ENCODE peak calls at places on chromosomes 1 and 21, in four cellular contexts. V is hepatocyte, D is body of pancreas, X is glutamatergic neuron. G is an unnamed sample.

GRCh38 chr1:8702121-8702520 is 115.3 kb downstream of the RERE start:
- DNase-seq in V (peak), D (peak), X (no peak), G (peak)

GRCh38 chr1:218823291-218823900 is 350.3 kb upstream of the LYPLAL1 start:
- DNase-seq in V (no peak), D (no peak), X (no peak), G (peak)

GRCh38 chr1:145878724-145879123 is 6.9 kb downstream of the ANKRD35 start:
- DNase-seq in V (no peak), D (no peak), X (no peak), G (no peak)

GRCh38 chr21:17269760-17270159 is 243.1 kb upstream of the CXADR start:
- DNase-seq in V (no peak), D (no peak), X (no peak), G (no peak)

GRCh38 chr1:219385786-219386427 is 212.2 kb downstream of the LYPLAL1 start:
- DNase-seq in V (peak), D (peak), X (peak), G (peak)

GRCh38 chr21:35021546-35021945 is 27.6 kb downstream of the RUNX1 start:
- DNase-seq in V (no peak), D (no peak), X (no peak), G (no peak)

GRCh38 chr1:12546771-12547585 is 71.0 kb downstream of the DHRS3 start:
- DNase-seq in V (no peak), D (no peak), X (no peak), G (no peak)

GRCh38 chr21:43864806-43865470 is at the start of gene AGPAT3:
- DNase-seq in V (peak), D (peak), X (no peak), G (no peak)

GRCh38 chr1:51523931-51524330 is 4.9 kb upstream of the EPS15 start:
- DNase-seq in V (no peak), D (no peak), X (no peak), G (no peak)

GRCh38 chr1:103056423-103056822 is 51.9 kb downstream of the COL11A1 start:
- DNase-seq in V (peak), D (no peak), X (no peak), G (no peak)

GRCh38 chr1:171801395-171801990 is 20.0 kb downstream of the METTL13 start:
- DNase-seq in V (peak), D (peak), X (no peak), G (peak)

GRCh38 chr1:149888999-149889289 is 10.4 kb upstream of the BOLA1 start:
- DNase-seq in V (peak), D (peak), X (no peak), G (peak)

GRCh38 chr1:6734579-6735397 is 33.2 kb upstream of the DNAJC11 start:
- DNase-seq in V (no peak), D (no peak), X (no peak), G (no peak)

GRCh38 chr1:244048566-244049141 is 2.4 kb upstream of the ZBTB18 start:
- DNase-seq in V (no peak), D (no peak), X (no peak), G (no peak)

GRCh38 chr1:200075938-200076546 is 48.5 kb downstream of the NR5A2 start:
- DNase-seq in V (peak), D (peak), X (no peak), G (peak)

GRCh38 chr1:21317035-21317689 is 26.9 kb upstream of the ECE1 start:
- DNase-seq in V (no peak), D (peak), X (no peak), G (no peak)

GRCh38 chr1:81374481-81374880 is 426.3 kb upstream of the ADGRL2 start:
- DNase-seq in V (no peak), D (no peak), X (no peak), G (no peak)

GRCh38 chr1:46622341-46622740 is 5.7 kb upstream of the MOB3C start:
- DNase-seq in V (no peak), D (peak), X (no peak), G (peak)

GRCh38 chr1:55363261-55363660 is 148.1 kb upstream of the USP24 start:
- DNase-seq in V (no peak), D (no peak), X (no peak), G (no peak)

DNA sequence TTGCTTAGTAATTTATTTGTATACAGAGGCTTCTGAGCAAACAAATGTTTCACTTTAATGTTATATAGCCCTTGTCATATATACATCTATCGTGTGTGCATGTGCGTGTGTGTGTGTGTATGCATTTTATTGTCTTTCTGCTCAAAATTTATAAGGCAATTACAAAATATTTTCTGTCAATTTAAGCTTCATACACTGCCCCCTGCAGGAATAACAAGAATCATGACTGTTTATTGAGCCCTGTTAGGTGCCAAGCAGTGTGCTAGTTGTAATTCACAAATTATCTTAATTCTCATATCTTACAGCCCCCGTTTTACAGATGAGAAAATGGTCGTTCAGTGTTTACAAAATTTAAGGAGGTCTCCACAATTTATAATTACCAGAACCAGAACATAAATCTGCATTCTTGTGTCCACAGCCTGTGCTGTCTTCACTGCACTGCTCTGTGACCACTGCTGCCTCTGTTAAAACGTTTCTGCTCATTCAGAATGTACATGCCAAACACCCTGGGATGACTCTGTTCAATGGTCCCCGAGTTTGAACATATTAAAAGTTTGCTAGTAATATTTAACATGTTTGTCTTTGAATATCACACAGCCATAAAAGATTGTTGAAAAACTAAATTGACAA is 181.3 kb downstream of the ATP6V1G3 start:
- DNase-seq in V (peak), D (no peak), X (no peak), G (no peak)
- TF ChIP-seq CTCF in V (peak), D (peak), X (peak), G (no peak)

GRCh38 chr1:117127840-117128239 is 6.3 kb upstream of the TRIM45 start:
- DNase-seq in V (no peak), D (no peak), X (no peak), G (no peak)

GRCh38 chr1:117130526-117130925 is 9.0 kb upstream of the TRIM45 start:
- DNase-seq in V (no peak), D (no peak), X (no peak), G (no peak)

GRCh38 chr1:117123274-117123673 is 1.7 kb upstream of the TRIM45 start:
- DNase-seq in V (no peak), D (no peak), X (no peak), G (no peak)

DNA sequence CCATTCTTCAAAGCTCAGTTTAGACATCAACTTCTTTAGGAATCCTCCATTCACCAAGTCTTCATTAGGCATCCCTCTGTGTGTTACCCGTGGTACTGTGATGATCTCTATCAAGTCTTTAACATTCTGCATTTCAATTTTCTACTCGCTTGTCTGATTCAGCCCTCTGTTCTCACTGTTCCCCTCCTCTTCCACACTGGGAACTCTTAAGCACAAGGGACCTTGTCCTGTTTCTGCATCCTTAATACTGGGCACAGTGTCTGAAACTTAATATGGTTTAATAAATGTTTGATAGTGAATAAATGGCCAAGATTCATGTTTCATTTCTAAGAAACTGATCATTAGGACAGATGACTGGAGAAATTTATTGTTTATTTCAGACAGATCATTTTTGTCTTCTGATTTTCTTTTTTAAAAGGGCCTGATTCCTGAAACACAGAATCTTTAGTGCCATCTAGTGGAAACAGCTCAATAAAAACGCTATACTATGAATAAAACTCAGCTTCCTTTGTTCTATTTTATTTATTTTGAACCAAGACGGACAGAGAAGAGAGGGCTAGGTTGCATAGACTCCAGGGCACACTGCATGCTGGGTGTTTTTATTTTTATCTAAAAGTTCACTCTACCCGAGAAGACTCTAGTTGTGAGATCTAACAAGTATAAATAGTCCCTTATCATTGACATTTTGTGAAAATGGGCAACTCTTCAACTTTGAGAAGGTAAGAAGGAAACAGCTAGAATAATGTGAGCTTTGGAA is 7.0 kb upstream of the TRIM45 start:
- DNase-seq in V (peak), D (no peak), X (no peak), G (no peak)
- TF ChIP-seq CTCF in V (peak), D (peak), X (peak), G (peak)

GRCh38 chr1:24857528-24858133 is 72.4 kb downstream of the RUNX3 start:
- DNase-seq in V (no peak), D (no peak), X (no peak), G (no peak)
- TF ChIP-seq CTCF in V (peak), D (no peak), X (no peak), G (no peak)

DNA sequence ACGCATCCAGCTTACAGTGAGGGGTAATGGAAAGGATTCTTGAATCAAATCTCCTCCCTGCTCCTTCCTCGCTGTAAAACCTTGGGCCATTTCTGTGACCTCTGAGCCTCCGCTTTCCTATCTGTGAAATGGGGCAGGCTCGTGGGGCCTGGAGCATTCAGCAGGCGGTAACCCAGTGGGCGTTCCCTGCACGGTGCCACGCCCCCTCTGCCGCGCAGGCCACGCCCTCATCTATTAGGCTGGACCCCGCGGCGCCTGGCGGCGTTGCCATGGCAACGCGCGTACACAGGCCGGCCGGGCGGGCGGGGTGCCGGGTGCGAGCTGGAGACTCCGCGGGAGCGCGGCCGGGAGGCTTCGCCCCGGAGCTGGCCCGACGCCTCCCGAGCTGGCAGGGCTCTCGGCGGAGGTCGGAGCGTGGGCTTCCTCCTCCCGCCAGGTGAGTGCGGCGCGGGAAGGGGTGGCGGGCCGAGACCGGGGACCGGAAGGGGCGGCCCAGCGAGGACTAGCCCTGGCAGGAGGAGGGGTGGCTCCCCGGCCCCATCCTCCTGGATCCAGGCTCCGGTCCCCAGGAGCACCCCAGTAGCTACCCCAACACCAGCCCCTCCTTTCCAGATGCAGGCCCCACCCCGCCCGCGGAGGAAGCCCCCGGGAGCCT is at the start of gene FHAD1:
- DNase-seq in V (peak), D (peak), X (peak), G (peak)
- TF ChIP-seq CTCF in V (no peak), D (no peak), X (no peak), G (no peak)

DNA sequence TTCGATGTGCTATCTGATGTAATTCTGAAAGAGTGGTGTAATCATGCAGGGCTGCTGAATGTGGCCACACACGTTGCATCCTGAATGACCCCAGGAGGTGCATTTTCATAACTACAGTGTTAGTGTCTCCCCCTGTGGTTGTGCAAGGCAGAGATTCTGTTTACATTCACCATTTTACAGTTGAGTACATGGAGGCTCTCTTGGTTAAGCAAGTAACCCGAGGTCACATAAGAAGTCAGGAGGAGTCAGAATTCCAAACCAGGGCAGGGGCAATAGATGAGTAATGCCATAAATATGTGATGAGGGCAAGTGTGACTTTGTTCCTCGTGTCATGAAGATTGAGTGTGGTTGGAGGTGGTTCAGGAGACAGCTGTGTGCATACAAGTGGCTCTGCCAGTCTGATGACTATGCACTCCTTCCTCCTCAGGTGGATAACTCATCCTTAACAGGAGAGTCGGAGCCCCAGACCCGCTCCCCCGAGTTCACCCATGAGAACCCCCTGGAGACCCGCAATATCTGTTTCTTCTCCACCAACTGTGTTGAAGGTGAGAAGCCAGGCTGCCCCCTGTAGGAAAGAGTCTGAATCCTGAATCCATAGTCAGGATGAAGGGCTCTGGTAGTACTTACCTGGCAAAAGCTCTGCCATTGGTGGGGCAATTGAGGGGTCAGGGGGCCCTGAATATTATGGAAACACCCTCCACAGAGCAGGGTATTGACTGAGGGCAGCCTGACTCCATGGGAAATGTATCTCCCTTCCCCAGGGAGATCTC is 9.3 kb downstream of the ATP1A2 start:
- DNase-seq in V (peak), D (no peak), X (no peak), G (peak)
- TF ChIP-seq CTCF in V (no peak), D (no peak), X (no peak), G (peak)

DNA sequence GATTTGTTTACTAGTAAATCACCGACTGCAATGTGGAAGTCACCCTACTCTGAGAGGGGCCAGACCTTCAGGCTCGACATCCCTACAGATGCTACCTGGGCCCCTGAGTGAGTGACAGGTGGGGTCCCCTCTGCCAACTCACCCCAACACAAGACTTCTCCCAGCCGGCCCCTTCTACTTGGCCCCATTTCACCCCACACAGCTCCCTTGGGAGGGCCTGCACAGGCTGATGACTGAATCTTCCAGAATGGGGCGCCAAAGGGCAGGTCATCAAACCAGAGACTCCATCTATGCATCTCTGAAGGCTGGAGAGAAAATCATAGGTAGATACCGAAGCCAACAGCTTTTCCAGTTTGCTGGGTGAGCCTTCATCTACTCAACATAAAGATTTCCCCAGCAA is 9.4 kb upstream of the S100A8 start:
- DNase-seq in V (no peak), D (no peak), X (no peak), G (no peak)
- TF ChIP-seq CTCF in V (no peak), D (no peak), X (no peak), G (no peak)

GRCh38 chr1:53291574-53291973 is 36.3 kb downstream of the LRP8 start:
- DNase-seq in V (no peak), D (no peak), X (no peak), G (no peak)
- TF ChIP-seq CTCF in V (no peak), D (no peak), X (no peak), G (no peak)

GRCh38 chr1:27832762-27833161 is 2.2 kb downstream of the PPP1R8 start:
- DNase-seq in V (no peak), D (no peak), X (no peak), G (no peak)

GRCh38 chr1:27833470-27833869 is 2.9 kb downstream of the PPP1R8 start:
- DNase-seq in V (no peak), D (no peak), X (no peak), G (no peak)

GRCh38 chr1:27831568-27832410 is 1.2 kb downstream of the PPP1R8 start:
- DNase-seq in V (no peak), D (no peak), X (no peak), G (no peak)

DNA sequence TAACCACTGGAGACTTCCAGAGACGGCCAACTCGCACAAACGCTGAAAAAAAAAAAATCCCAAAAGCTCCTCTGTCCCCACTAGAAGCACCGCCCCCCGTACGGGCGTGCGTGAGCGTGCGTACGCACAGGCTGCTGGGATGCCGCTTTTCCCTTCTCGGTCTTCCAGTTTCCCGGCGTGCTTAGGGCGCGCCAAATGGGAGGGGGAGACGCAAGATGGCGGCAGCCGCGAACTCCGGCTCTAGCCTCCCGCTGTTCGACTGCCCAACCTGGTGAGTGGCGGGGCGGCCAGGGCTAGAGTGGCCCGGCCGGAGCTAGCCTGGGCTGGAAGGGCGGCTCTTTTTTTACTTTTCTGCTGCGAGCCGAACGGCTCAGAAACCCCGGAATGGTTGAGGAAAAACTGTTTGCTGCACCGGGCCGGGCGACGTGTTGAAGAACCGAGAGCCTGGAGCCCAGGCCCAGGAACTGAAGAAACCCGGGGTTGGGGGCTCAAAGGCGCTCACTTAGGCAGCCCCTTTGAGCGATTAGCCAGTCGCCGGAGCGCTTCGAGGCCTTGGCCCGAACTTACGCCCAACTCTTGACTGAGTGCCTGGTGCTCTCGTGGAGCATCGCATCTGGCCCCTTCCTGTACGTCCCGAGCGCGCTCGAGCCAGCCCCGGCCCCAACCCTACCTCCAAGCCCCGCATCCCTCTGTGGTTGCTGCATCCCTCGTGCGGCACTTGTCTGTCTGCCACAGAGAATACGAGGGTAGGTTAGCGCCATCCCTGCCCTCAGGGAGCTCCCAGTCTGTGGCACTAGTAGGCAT is at the start of gene PPP1R8:
- DNase-seq in V (peak), D (peak), X (peak), G (peak)
- TF ChIP-seq CTCF in V (no peak), D (no peak), X (no peak), G (no peak)

DNA sequence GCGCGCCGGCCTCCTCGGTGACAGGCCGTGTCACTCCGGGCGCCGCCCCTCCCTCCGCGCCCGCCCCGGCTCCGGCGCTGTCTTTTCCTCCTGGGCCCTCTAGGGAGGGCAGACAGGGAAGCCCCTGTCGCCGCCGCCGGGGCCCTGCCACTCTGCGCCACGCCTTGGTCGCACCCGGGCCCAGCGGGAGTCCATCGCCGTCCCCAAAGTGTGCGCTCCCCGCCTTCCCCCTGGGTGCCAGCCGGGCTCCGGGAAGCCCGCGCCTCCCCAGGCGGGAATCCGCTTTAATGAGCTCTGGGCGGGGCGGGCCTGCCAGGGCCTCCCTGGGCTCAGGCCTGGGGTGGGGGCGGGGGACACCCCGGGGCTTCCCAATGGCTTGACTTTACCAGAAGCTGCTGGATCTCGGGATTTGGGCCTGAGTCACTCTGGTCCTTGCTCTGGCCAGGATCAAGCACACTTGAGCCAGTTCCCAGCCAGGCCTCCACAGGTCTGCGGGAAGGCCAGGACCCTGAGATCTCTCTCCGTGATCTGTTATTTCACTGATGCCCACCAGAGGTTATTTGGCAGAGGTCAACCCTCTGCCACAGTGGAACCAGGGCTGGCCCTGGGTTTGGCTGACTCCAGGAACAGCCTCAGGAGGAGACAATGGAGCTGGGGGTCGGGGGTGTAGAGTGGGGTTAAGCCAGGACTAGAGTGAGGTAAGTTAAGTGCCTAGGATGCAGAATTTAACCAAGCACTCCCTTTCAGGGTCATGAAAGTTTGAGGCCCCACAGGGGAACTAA is 178.4 kb upstream of the EDN2 start:
- DNase-seq in V (peak), D (peak), X (peak), G (peak)
- TF ChIP-seq CTCF in V (no peak), D (no peak), X (no peak), G (no peak)